ENCODE peak calls at places on chromosome 14, in six cellular contexts. T, J, F, N, G and W are unnamed samples.

GRCh38 chr14:103994535-103995184 is 52.3 kb upstream of the RD3L start:
- DNase-seq in T (no peak), J (no peak), F (no peak), N (no peak), G (no peak), W (no peak)

GRCh38 chr14:89214221-89214965 is 202.6 kb downstream of the FOXN3 start:
- DNase-seq in T (no peak), J (no peak), F (peak), N (no peak), G (no peak), W (peak)

GRCh38 chr14:26841920-26842741 is 244.3 kb upstream of the NOVA1 start:
- DNase-seq in T (no peak), J (no peak), F (no peak), N (no peak), G (no peak), W (peak)

GRCh38 chr14:96581902-96582640 is 79.9 kb downstream of the PAPOLA start:
- DNase-seq in T (no peak), J (no peak), F (peak), N (no peak), G (peak), W (no peak)

GRCh38 chr14:100605706-100606686 is 18.8 kb upstream of the BEGAIN start:
- DNase-seq in T (no peak), J (no peak), F (peak), N (no peak), G (peak), W (no peak)

GRCh38 chr14:54735424-54735823 is 167.2 kb downstream of the GCH1 start:
- DNase-seq in T (no peak), J (no peak), F (no peak), N (no peak), G (no peak), W (no peak)

GRCh38 chr14:75044322-75044721 is 6.9 kb downstream of the MLH3 start:
- DNase-seq in T (no peak), J (no peak), F (no peak), N (no peak), G (no peak), W (no peak)

GRCh38 chr14:34213332-34213731 is 248.7 kb downstream of the SPTSSA start:
- DNase-seq in T (no peak), J (no peak), F (no peak), N (no peak), G (no peak), W (no peak)

GRCh38 chr14:68548194-68549056 is 244.4 kb downstream of the ZFP36L1 start:
- DNase-seq in T (no peak), J (peak), F (peak), N (no peak), G (no peak), W (no peak)

GRCh38 chr14:85233756-85234545 is 296.0 kb upstream of the FLRT2 start:
- DNase-seq in T (no peak), J (no peak), F (no peak), N (no peak), G (no peak), W (no peak)

GRCh38 chr14:50003213-50004021 is 110.5 kb downstream of the ARF6 start:
- DNase-seq in T (peak), J (peak), F (peak), N (no peak), G (peak), W (peak)

GRCh38 chr14:99587463-99588278 is 16.3 kb downstream of the CCDC85C start:
- DNase-seq in T (no peak), J (no peak), F (no peak), N (no peak), G (no peak), W (no peak)

GRCh38 chr14:54567224-54567633 is 301 bp downstream of the SAMD4A start:
- DNase-seq in T (no peak), J (no peak), F (peak), N (no peak), G (peak), W (no peak)

GRCh38 chr14:89093083-89093482 is 268.6 kb downstream of the TTC8 start:
- DNase-seq in T (no peak), J (no peak), F (no peak), N (no peak), G (no peak), W (no peak)

GRCh38 chr14:88248606-88249005 is 74.5 kb downstream of the KCNK10 start:
- DNase-seq in T (no peak), J (no peak), F (no peak), N (no peak), G (no peak), W (no peak)

GRCh38 chr14:70821916-70822705 is 12.8 kb upstream of the MAP3K9 start:
- DNase-seq in T (no peak), J (no peak), F (peak), N (no peak), G (peak), W (no peak)

GRCh38 chr14:63203618-63204406 is 431 bp upstream of the RHOJ start:
- DNase-seq in T (no peak), J (no peak), F (peak), N (peak), G (no peak), W (peak)

GRCh38 chr14:39683711-39684110 is 251.5 kb upstream of the FBXO33 start:
- DNase-seq in T (no peak), J (no peak), F (no peak), N (no peak), G (no peak), W (no peak)

GRCh38 chr14:26163761-26164160 is 434.1 kb downstream of the NOVA1 start:
- DNase-seq in T (no peak), J (no peak), F (no peak), N (no peak), G (no peak), W (peak)

GRCh38 chr14:100474176-100474575 is 113.0 kb downstream of the BEGAIN start:
- DNase-seq in T (no peak), J (no peak), F (no peak), N (no peak), G (no peak), W (no peak)

GRCh38 chr14:30521899-30522736 is 36.8 kb upstream of the G2E3 start:
- DNase-seq in T (peak), J (peak), F (peak), N (no peak), G (peak), W (peak)

GRCh38 chr14:58882577-58883018 is 244.8 kb downstream of the DACT1 start:
- DNase-seq in T (no peak), J (no peak), F (no peak), N (no peak), G (no peak), W (no peak)

GRCh38 chr14:69493791-69494190 is 9.3 kb downstream of the PLEKHD1 start:
- DNase-seq in T (no peak), J (no peak), F (peak), N (no peak), G (no peak), W (no peak)

GRCh38 chr14:80764921-80765507 is 176.5 kb downstream of the CEP128 start:
- DNase-seq in T (no peak), J (no peak), F (no peak), N (no peak), G (no peak), W (no peak)

GRCh38 chr14:68146812-68147211 is 327.2 kb downstream of the RAD51B start:
- DNase-seq in T (no peak), J (peak), F (no peak), N (no peak), G (no peak), W (no peak)

GRCh38 chr14:76282581-76282980 is 93.4 kb upstream of the ESRRB start:
- DNase-seq in T (no peak), J (no peak), F (no peak), N (no peak), G (no peak), W (no peak)

GRCh38 chr14:98633380-98633779 is 638.6 kb downstream of the BCL11B start:
- DNase-seq in T (no peak), J (no peak), F (no peak), N (no peak), G (no peak), W (peak)

GRCh38 chr14:73935666-73936065 is 14.2 kb downstream of the FAM161B start:
- DNase-seq in T (no peak), J (no peak), F (peak), N (no peak), G (peak), W (no peak)

GRCh38 chr14:68785817-68786490 is 6.9 kb downstream of the ZFP36L1 start:
- DNase-seq in T (no peak), J (no peak), F (no peak), N (no peak), G (no peak), W (no peak)

GRCh38 chr14:103105580-103106168 is 11.1 kb downstream of the EXOC3L4 start:
- DNase-seq in T (no peak), J (no peak), F (no peak), N (no peak), G (no peak), W (no peak)

GRCh38 chr14:55103005-55103640 is 25.9 kb upstream of the LGALS3 start:
- DNase-seq in T (peak), J (peak), F (no peak), N (peak), G (peak), W (peak)

GRCh38 chr14:80787876-80788275 is 153.7 kb downstream of the CEP128 start:
- DNase-seq in T (no peak), J (no peak), F (no peak), N (no peak), G (no peak), W (no peak)

GRCh38 chr14:66237701-66238100 is 248.5 kb upstream of the CCDC196 start:
- DNase-seq in T (no peak), J (no peak), F (no peak), N (no peak), G (no peak), W (no peak)

GRCh38 chr14:89294872-89295271 is 122.2 kb downstream of the FOXN3 start:
- DNase-seq in T (no peak), J (no peak), F (no peak), N (no peak), G (no peak), W (no peak)

GRCh38 chr14:71290960-71291466 is 383.8 kb downstream of the PCNX1 start:
- DNase-seq in T (peak), J (peak), F (no peak), N (no peak), G (no peak), W (peak)

GRCh38 chr14:88786715-88787114 is 6.0 kb downstream of the EML5 start:
- DNase-seq in T (no peak), J (no peak), F (no peak), N (no peak), G (no peak), W (no peak)

DNA sequence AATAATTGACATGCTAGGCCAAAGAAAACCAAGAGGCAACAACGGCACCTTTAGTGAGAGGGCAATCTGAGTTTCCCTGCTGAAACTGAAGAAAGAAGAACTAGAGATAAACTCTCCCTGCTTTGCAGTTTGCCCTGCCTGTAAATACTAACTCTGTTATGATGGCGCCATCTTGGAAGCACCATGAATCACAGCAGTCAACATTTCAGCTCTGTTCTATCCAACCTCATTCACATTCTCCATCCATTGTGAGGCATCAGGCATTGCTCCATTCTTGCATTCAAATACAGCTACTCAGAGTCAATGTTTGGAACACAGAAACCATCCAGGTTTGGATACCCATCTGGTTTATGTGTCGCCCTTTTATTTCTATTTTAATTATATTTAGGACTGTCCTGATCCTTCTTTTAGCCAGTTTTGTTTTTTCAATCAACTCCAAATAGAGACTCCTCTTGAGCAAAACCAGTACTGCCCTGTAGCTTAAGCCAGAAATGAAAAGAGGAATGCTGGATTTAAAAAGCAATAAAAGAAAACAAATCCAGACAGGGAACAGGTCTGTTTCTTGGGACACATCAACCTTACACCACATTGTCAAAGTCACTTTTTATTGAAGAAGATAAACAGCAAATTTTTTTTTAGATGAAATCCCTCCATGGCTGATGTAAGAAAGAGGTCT is 33.4 kb upstream of the PPM1A start:
- DNase-seq in T (no peak), J (no peak), F (no peak), N (no peak), G (no peak), W (no peak)
- TF ChIP-seq POLR2AphosphoS5 in T (peak), J (no peak), F (no peak), N (no peak), G (no peak), W (no peak)

GRCh38 chr14:93537962-93538361 is 107.2 kb downstream of the UNC79 start:
- DNase-seq in T (no peak), J (no peak), F (no peak), N (no peak), G (no peak), W (no peak)
- TF ChIP-seq JUND in T (no peak), J (no peak), F (no peak), N (no peak), G (no peak), W (no peak)

GRCh38 chr14:23299986-23300686 is 2.5 kb downstream of the PPP1R3E start:
- DNase-seq in T (no peak), J (no peak), F (no peak), N (no peak), G (no peak), W (no peak)

GRCh38 chr14:23300687-23301223 is 1.9 kb downstream of the PPP1R3E start:
- DNase-seq in T (no peak), J (no peak), F (no peak), N (no peak), G (no peak), W (peak)

GRCh38 chr14:23302290-23303225 is at the start of gene PPP1R3E:
- DNase-seq in T (no peak), J (no peak), F (peak), N (no peak), G (peak), W (peak)

GRCh38 chr14:23301969-23302289 is 730 bp downstream of the PPP1R3E start:
- DNase-seq in T (no peak), J (no peak), F (no peak), N (no peak), G (no peak), W (no peak)

DNA sequence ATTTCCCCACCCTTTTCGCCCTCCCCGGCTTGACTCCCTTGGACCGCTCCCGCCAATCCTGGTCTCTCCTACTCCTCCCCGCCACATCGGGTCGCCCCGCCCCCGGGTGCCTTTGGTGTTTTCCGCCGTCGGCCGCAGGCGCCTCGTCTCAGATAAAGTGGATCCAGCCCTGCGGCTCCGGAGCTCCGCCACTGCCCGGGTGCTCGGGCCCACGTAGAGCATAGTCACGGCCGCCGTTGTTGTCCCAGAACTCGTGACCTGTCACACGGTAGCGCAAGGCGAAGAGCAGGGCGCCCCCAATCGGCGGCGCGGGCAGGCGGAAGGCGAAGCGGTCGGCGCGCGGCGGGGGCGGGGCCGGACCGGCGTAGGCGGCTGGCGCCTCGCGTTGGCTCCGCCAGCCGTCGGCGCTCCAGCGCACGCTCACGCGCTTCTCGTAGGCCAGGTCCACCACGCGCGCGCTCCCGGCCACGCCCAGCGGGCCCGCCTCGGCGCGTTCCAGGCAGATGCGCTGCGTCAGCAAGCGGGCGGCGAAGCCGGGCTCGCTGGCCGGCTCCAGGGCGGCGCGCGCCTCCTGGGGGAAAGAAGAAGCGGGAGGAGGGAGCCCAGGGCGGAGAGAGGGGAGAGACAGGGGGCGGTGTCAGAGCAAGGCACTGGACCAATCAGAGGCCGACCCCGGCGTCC is 1.2 kb downstream of the PPP1R3E start:
- DNase-seq in T (peak), J (peak), F (peak), N (peak), G (peak), W (peak)
- TF ChIP-seq POLR2AphosphoS5 in T (no peak), J (peak), F (no peak), N (no peak), G (peak), W (peak)

GRCh38 chr14:61623927-61624326 is 71.4 kb upstream of the HIF1A start:
- DNase-seq in T (no peak), J (no peak), F (no peak), N (no peak), G (no peak), W (no peak)

GRCh38 chr14:61627612-61628011 is 67.7 kb upstream of the HIF1A start:
- DNase-seq in T (no peak), J (no peak), F (no peak), N (no peak), G (no peak), W (no peak)

GRCh38 chr14:61628192-61628591 is 67.1 kb upstream of the HIF1A start:
- DNase-seq in T (no peak), J (no peak), F (no peak), N (no peak), G (no peak), W (no peak)

GRCh38 chr14:61621444-61621843 is 73.9 kb upstream of the HIF1A start:
- DNase-seq in T (no peak), J (no peak), F (no peak), N (no peak), G (no peak), W (no peak)

DNA sequence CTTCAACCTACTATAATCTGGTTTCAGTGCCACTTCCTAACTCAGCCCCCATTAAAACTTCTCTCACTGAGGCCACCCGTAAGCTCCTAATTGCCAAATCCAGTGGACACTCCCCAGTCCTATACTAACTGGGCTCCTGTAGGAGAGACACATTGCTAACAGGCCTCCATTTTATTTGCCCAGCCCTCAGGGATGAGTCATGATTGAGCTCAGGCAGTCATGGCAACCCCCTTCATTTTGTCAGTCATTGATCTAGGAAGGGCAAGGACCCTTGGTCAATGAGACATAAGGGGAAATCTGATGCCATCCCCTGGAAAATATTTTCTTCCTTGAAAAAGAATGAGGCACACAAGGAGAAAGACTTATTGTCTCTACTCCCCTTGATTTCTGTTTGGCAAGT is 70.1 kb upstream of the HIF1A start:
- DNase-seq in T (no peak), J (no peak), F (no peak), N (no peak), G (no peak), W (peak)
- TF ChIP-seq JUND in T (no peak), J (no peak), F (no peak), N (no peak), G (no peak), W (no peak)

DNA sequence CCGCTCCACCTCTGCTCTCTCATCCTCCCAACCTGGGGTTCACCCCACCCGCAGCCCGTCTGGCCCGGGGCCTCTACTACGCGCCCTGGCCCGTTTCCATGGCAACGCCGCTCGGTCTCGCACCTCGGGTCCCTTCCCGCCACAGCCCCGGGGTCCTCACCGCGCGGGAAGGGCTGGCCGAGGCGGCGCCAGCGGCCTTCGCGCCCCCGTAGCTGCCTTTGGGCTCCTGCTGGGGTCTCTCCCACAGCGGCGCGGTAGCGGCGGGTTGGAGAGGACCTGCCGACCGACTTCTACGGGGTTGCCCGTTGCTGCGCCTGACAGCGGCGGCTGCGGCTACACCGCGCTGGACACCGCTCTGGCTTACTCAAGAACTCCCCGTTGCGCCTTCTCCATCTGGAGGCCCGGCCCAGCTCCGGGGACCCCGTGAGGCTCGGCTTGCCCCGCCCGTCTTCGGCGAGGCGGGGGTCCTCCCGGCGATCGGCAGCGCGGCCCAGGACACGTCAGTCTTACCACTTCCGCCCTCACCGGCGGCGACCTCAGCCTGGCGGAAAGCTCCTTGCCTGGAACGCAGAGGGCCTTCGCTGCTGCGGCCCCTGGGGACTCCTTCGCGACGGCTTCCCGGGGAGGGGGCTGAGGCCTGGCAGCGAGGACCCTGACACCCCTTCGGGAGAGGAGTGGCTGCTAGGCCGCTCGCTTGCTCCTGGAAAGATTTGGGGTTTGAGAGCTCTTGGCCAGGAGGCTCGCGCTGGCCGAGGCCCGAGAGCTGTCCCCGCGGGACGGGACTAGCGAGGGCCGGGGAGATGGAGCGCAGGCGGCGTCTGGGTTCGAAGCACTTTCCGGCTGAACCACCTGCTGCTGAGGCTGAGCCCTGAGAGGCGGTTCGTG is at the start of gene TM9SF1:
- DNase-seq in T (peak), J (peak), F (peak), N (peak), G (peak), W (peak)
- TF ChIP-seq POLR2AphosphoS5 in T (peak), J (peak), F (peak), N (peak), G (no peak), W (peak)

GRCh38 chr14:105841022-105842009 is 314.9 kb downstream of the TMEM121 start:
- DNase-seq in T (no peak), J (no peak), F (no peak), N (no peak), G (no peak), W (no peak)
- TF ChIP-seq JUND in T (no peak), J (no peak), F (no peak), N (no peak), G (no peak), W (no peak)

DNA sequence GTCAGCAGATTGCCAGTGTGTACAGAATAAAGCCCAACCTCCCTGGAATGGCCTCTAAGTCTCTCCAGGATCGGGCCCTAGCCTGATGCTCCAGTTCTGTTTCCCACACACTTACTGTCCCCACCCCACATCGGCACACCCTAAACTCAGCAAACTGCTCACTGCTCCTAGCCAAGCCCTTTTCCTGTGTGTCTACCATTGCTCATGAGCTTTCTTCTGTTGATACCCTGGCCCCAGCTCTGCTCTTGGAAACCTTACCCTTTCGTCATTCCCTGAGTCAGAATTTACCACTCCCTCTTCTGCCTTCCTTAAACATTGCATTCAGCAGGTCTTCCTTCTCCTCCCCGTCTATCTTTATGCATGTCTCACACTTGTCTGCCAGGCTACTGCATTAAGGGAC is 158.9 kb downstream of the TMX1 start:
- DNase-seq in T (no peak), J (no peak), F (no peak), N (no peak), G (no peak), W (no peak)
- TF ChIP-seq POLR2AphosphoS5 in T (no peak), J (no peak), F (peak), N (no peak), G (no peak), W (no peak)